ENCODE peak calls at places on chromosomes 13 and 19, in nine cellular contexts. O is Caco-2, Z is BJ, I is cardiac muscle cell, Q is GM23338, X is right atrium auricular region, L is HFF-Myc, T is pancreas, N is cardiac fibroblast. J is an unnamed sample.

GRCh38 chr13:49528161-49528560 is 32.4 kb downstream of the PHF11 start:
- DNase-seq in O (no peak), Z (no peak), I (no peak), Q (no peak), X (no peak), L (no peak), T (no peak), N (no peak), J (no peak)

GRCh38 chr13:23175920-23176319 is 4.9 kb upstream of the SGCG start:
- DNase-seq in O (no peak), Z (no peak), I (no peak), Q (peak), X (no peak), L (no peak), T (no peak), N (peak), J (no peak)

GRCh38 chr13:57874530-57874929 is 243.0 kb downstream of the PCDH17 start:
- DNase-seq in O (no peak), Z (no peak), I (peak), Q (no peak), X (no peak), L (no peak), T (no peak), N (no peak), J (no peak)

GRCh38 chr13:89380101-89380500 is 1708.9 kb downstream of the SLITRK5 start:
- DNase-seq in O (no peak), Z (no peak), I (no peak), Q (no peak), X (no peak), L (no peak), T (no peak), N (no peak), J (no peak)

GRCh38 chr13:62022369-62022768 is 606.7 kb upstream of the PCDH20 start:
- DNase-seq in O (no peak), Z (no peak), I (no peak), Q (no peak), X (no peak), L (no peak), T (no peak), N (no peak), J (no peak)

GRCh38 chr19:14112809-14113385 is 4.7 kb downstream of the PRKACA start:
- DNase-seq in O (no peak), Z (no peak), I (no peak), Q (peak), X (peak), L (no peak), T (peak), N (peak), J (no peak)

GRCh38 chr19:6587998-6588507 is 2.9 kb downstream of the CD70 start:
- DNase-seq in O (no peak), Z (no peak), I (no peak), Q (peak), X (no peak), L (no peak), T (no peak), N (no peak), J (no peak)

GRCh38 chr19:13024958-13025653 is 29.8 kb downstream of the NFIX start:
- DNase-seq in O (no peak), Z (no peak), I (no peak), Q (peak), X (no peak), L (no peak), T (no peak), N (no peak), J (peak)

GRCh38 chr13:98254541-98254940 is 77.5 kb upstream of the RNF113B start:
- DNase-seq in O (no peak), Z (peak), I (no peak), Q (no peak), X (no peak), L (peak), T (no peak), N (no peak), J (no peak)

GRCh38 chr19:44808463-44809371 is at the start of gene BCAM:
- DNase-seq in O (peak), Z (no peak), I (peak), Q (peak), X (no peak), L (no peak), T (peak), N (peak), J (peak)

GRCh38 chr13:36461472-36461871 is 29.2 kb downstream of the CCNA1 start:
- DNase-seq in O (no peak), Z (no peak), I (no peak), Q (no peak), X (no peak), L (no peak), T (no peak), N (no peak), J (no peak)

GRCh38 chr19:5472303-5472702 is 17.1 kb downstream of the ZNRF4 start:
- DNase-seq in O (no peak), Z (no peak), I (no peak), Q (no peak), X (no peak), L (no peak), T (no peak), N (no peak), J (no peak)

GRCh38 chr19:17706750-17707181 is 12.5 kb upstream of the MAP1S start:
- DNase-seq in O (peak), Z (no peak), I (peak), Q (peak), X (no peak), L (peak), T (peak), N (peak), J (no peak)

GRCh38 chr19:1410136-1410786 is 2.9 kb downstream of the DAZAP1 start:
- DNase-seq in O (no peak), Z (no peak), I (no peak), Q (no peak), X (no peak), L (no peak), T (peak), N (peak), J (no peak)

GRCh38 chr19:33221641-33222040 is 4.0 kb downstream of the SLC7A10 start:
- DNase-seq in O (no peak), Z (no peak), I (no peak), Q (no peak), X (no peak), L (no peak), T (no peak), N (no peak), J (no peak)

GRCh38 chr19:54209058-54209747 is 8.5 kb downstream of the RPS9 start:
- DNase-seq in O (peak), Z (no peak), I (no peak), Q (peak), X (no peak), L (no peak), T (peak), N (no peak), J (peak)

GRCh38 chr13:39612023-39612637 is 9.1 kb upstream of the LHFPL6 start:
- DNase-seq in O (peak), Z (no peak), I (peak), Q (peak), X (peak), L (peak), T (peak), N (peak), J (no peak)

GRCh38 chr19:940591-941291 is 14.9 kb downstream of the ARID3A start:
- DNase-seq in O (no peak), Z (no peak), I (no peak), Q (no peak), X (peak), L (no peak), T (peak), N (peak), J (peak)

GRCh38 chr13:45331981-45332830 is 8.8 kb downstream of the TPT1 start:
- DNase-seq in O (no peak), Z (peak), I (no peak), Q (no peak), X (peak), L (peak), T (no peak), N (peak), J (no peak)

GRCh38 chr19:8490395-8490760 is 12.1 kb downstream of the PRAM1 start:
- DNase-seq in O (no peak), Z (no peak), I (no peak), Q (peak), X (no peak), L (no peak), T (peak), N (no peak), J (no peak)

GRCh38 chr13:100454876-100455275 is 133.7 kb downstream of the GGACT start:
- DNase-seq in O (no peak), Z (no peak), I (no peak), Q (no peak), X (no peak), L (peak), T (no peak), N (peak), J (no peak)

GRCh38 chr19:3785464-3785937 is 680 bp downstream of the MATK start:
- DNase-seq in O (no peak), Z (no peak), I (no peak), Q (no peak), X (no peak), L (no peak), T (no peak), N (no peak), J (no peak)

DNA sequence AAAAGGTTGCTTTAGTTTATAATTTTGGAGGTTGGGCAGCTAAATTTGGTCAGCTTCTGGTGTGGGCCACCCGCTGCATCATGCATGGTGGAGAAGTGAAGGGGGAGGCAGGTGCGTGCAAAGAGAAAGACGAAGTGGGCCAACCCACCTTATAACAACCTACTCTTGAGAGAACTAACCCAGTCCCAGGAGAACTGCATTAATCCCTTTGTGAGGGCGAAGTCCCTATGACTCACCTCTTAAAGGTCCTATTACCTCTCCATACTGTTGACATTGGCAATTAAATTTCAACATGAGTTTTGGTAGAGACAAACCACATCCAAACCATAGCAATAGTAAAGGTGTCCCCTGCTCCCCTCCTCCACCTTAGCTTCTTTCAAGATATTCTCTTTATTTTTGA is 7.7 kb upstream of the FGF9 start:
- DNase-seq in O (no peak), Z (no peak), I (no peak), Q (no peak), X (no peak), L (no peak), T (no peak), N (no peak), J (peak)
- H3K4me3 ChIP-seq in O (no peak), Z (no peak), I (no peak), Q (no peak), X (no peak), L (no peak), T (no peak), N (no peak), J (no peak)

DNA sequence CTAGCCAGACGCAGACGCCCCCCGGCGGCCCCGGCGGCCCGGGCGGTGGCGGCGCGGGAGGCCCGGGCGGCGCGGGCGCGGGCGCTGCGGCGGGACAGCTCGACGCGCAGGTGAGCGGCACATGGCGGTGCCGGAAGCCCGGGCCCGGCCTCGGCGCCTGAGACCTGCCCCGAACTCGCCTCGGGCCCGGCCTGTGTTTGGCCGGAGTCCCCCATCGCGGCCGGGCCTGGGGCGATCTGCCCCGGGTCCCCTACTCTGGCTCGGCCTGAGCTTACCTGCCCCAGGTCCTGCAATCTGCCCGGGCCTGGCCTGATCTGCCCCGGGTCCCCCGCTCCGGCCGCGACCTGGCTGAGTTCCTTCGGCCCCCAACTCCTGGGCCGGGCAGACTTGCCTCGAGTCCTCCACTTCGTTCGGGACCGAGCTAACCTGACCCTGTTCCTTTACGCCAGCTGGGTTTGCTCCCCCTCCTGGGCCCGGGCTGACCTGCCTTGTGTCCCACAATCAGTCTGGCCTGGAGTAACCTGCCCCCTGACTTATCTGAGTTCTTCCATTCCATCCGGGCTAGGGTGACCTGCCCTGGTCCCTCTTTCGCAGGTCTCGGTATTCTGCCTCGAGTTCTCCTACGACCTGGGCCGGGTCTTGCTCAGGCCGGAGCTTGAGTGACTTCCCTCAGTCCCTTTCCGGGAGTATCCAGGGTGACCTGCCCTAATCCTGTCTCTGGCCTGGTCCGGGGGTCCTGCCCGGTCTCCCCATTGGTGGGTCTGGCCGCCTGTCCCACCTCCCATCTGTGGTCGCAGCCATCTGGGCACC is 777 bp downstream of the UPF1 start:
- DNase-seq in O (peak), Z (no peak), I (peak), Q (peak), X (no peak), L (no peak), T (peak), N (peak), J (peak)
- TF ChIP-seq CTCF in O (no peak), Z (peak), I (peak), Q (peak), X (peak), L (no peak), T (no peak), N (peak), J (no peak)

DNA sequence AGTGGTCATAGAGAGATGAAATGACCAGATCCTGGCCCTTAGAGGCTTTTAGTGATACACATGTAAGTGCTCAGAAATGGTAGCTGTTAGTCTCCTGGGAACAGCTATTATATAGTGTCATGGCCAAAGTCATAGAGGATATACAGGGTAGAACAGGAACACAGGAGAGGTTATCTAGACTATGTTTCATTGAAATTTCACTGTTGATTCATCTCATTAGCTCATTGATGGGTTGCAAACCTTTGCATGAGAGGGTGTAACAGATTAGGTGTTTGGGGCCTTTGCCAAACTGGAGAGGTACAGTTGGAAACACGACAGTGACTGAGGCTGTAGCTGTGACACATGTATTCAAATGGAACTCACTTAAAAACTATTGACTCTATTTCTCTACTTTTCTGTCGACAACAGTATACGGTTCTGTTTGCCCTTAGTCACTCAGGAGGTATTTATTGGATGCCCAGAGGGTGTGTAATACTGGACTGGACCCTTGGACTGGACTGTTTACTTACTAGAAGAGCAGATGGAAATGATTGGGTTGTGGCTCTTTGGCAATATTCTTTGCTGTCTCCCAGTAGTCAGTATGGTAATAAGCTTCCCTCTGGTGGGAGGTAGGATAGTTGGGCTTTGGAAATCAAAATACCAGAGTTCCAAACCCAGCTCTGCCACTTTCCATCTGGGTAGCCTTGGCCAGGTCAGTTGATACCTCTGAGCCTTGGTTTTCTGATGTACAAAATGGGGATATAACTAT is 29.8 kb downstream of the ARHGAP35 start:
- DNase-seq in O (peak), Z (peak), I (no peak), Q (no peak), X (no peak), L (peak), T (no peak), N (peak), J (peak)
- H3K4me3 ChIP-seq in O (no peak), Z (no peak), I (no peak), Q (no peak), X (no peak), L (no peak), T (no peak), N (no peak), J (no peak)

GRCh38 chr19:47112166-47112663 is 1.4 kb downstream of the ZC3H4 start:
- DNase-seq in O (peak), Z (no peak), I (peak), Q (peak), X (peak), L (peak), T (peak), N (peak), J (peak)

GRCh38 chr19:47112664-47113445 is 721 bp downstream of the ZC3H4 start:
- DNase-seq in O (peak), Z (peak), I (peak), Q (peak), X (peak), L (peak), T (peak), N (peak), J (peak)

GRCh38 chr19:47111081-47111589 is 2.4 kb downstream of the ZC3H4 start:
- DNase-seq in O (no peak), Z (no peak), I (no peak), Q (no peak), X (no peak), L (no peak), T (no peak), N (no peak), J (peak)

GRCh38 chr19:47111682-47112165 is 1.9 kb downstream of the ZC3H4 start:
- DNase-seq in O (no peak), Z (no peak), I (no peak), Q (no peak), X (no peak), L (no peak), T (no peak), N (no peak), J (no peak)

DNA sequence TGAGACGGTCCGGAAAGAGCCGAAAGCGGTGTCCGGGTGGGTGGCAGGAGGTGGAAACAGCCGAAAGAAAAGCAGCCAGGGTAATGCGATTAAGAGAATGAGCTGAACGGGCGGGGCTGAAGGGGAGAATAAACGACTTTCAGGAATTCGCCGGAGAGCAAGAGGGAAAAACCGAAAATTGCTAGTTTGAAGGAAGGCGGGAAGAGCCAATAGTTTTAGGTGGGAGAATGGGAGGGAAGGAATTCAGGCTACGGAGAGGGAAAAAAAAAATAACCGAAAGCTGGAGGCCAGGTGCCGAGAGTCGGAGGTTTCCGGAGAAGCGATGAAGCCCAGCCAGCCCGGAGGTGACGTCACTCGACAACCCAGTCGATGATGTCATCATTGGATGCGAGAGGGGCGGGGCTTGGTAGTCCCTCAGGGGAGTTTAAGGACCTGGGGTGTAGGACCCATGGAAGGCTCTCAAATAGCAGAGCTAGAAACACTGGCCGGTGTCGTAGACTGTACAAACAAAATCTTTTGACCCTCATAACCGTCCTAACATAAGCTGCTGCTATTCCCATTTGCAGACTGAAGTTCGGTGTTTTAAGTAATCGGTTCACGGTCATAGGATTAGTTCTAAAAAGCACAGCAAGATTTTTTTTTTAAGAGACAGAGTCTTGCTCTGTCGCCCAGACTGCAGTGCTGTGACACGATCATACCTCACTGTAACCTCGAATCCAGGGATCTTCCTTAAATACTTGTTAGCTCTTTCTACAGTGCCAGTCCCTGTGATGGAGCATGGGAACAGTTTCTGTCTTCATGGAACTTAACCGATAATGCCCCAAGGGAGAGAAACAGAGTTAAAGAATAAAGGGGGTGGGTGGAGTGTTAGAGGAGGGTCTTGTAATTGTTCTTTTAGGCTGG is at the start of gene ZC3H4:
- DNase-seq in O (peak), Z (peak), I (peak), Q (peak), X (peak), L (peak), T (peak), N (peak), J (peak)
- TF ChIP-seq CTCF in O (no peak), Z (no peak), I (no peak), Q (no peak), X (no peak), L (no peak), T (no peak), N (no peak), J (no peak)

GRCh38 chr19:49565261-49565660 is 15.1 kb downstream of the NOSIP start:
- DNase-seq in O (no peak), Z (no peak), I (peak), Q (no peak), X (no peak), L (no peak), T (no peak), N (peak), J (peak)

GRCh38 chr19:49567722-49568454 is 12.5 kb downstream of the NOSIP start:
- DNase-seq in O (no peak), Z (no peak), I (no peak), Q (no peak), X (no peak), L (peak), T (no peak), N (no peak), J (peak)

GRCh38 chr19:49570138-49570856 is 10.1 kb downstream of the NOSIP start:
- DNase-seq in O (peak), Z (no peak), I (peak), Q (peak), X (peak), L (peak), T (peak), N (peak), J (peak)

GRCh38 chr19:49564616-49565045 is 15.7 kb downstream of the NOSIP start:
- DNase-seq in O (no peak), Z (no peak), I (no peak), Q (no peak), X (no peak), L (no peak), T (no peak), N (no peak), J (peak)

GRCh38 chr19:49566302-49566701 is 14.1 kb downstream of the NOSIP start:
- DNase-seq in O (no peak), Z (no peak), I (no peak), Q (no peak), X (no peak), L (no peak), T (no peak), N (no peak), J (no peak)
- H3K4me3 ChIP-seq in O (no peak), Z (no peak), I (no peak), Q (no peak), X (no peak), L (no peak), T (no peak), N (no peak), J (no peak)

GRCh38 chr19:16659832-16660708 is at the start of gene SMIM7:
- DNase-seq in O (peak), Z (peak), I (peak), Q (peak), X (peak), L (peak), T (peak), N (peak), J (peak)
- TF ChIP-seq CTCF in O (no peak), Z (peak), I (peak), Q (peak), X (peak), L (no peak), T (no peak), N (no peak), J (no peak)